ENCODE peak calls at places on chromosomes 1 and 21, in six cellular contexts. S is BE2C, T is upper lobe of right lung, Z is bronchial epithelial cell, R is fibroblast of lung, A is breast epithelium. B is an unnamed sample.
A peak's percentile ranks its signal among the peaks of the same experiment; 100 is the strongest.

GRCh38 chr1:83515566-83516169 is 483.3 kb downstream of the TTLL7 start:
- DNase-seq in S (no peak), T (no peak), Z (no peak), R (no peak), A (no peak), B (no peak)

GRCh38 chr1:79549191-79549590 is 542.7 kb upstream of the ADGRL4 start:
- DNase-seq in S (no peak), T (no peak), Z (no peak), R (no peak), A (no peak), B (no peak)

GRCh38 chr1:167401260-167401873 is 117.0 kb downstream of the CD247 start:
- DNase-seq in S (peak; percentile 55), T (no peak), Z (peak; percentile 65), R (peak; percentile 43), A (peak; percentile 26), B (peak; percentile 57)

GRCh38 chr1:993379-993995 is 6.4 kb downstream of the HES4 start:
- DNase-seq in S (no peak), T (peak; percentile 57), Z (no peak), R (no peak), A (no peak), B (no peak)

GRCh38 chr1:181424786-181425403 is 58.4 kb upstream of the CACNA1E start:
- DNase-seq in S (peak; percentile 83), T (peak; percentile 78), Z (peak; percentile 51), R (peak; percentile 41), A (peak; percentile 26), B (peak; percentile 64)

GRCh38 chr1:197695961-197696360 is 79.3 kb downstream of the DENND1B start:
- DNase-seq in S (no peak), T (no peak), Z (no peak), R (peak; percentile 36), A (no peak), B (no peak)

GRCh38 chr21:38875694-38876492 is 70.2 kb downstream of the ETS2 start:
- DNase-seq in S (no peak), T (no peak), Z (peak; percentile 50), R (peak; percentile 63), A (no peak), B (no peak)

GRCh38 chr1:6093061-6093460 is 47.4 kb downstream of the KCNAB2 start:
- DNase-seq in S (no peak), T (no peak), Z (no peak), R (no peak), A (no peak), B (no peak)

GRCh38 chr1:234712891-234713305 is 102.9 kb upstream of the IRF2BP2 start:
- DNase-seq in S (no peak), T (no peak), Z (no peak), R (no peak), A (no peak), B (no peak)

GRCh38 chr1:234827181-234827580 is 217.2 kb upstream of the IRF2BP2 start:
- DNase-seq in S (no peak), T (no peak), Z (no peak), R (no peak), A (no peak), B (no peak)

GRCh38 chr1:59057801-59058200 is 239.1 kb upstream of the FGGY start:
- DNase-seq in S (no peak), T (no peak), Z (no peak), R (no peak), A (no peak), B (no peak)

GRCh38 chr1:168442931-168443330 is 100.9 kb downstream of the XCL2 start:
- DNase-seq in S (no peak), T (no peak), Z (no peak), R (no peak), A (no peak), B (no peak)

GRCh38 chr1:175317309-175317708 is 124.7 kb upstream of the KIAA0040 start:
- DNase-seq in S (peak; percentile 19), T (no peak), Z (no peak), R (no peak), A (no peak), B (no peak)

GRCh38 chr1:36609241-36610027 is 126.7 kb upstream of the CSF3R start:
- DNase-seq in S (peak; percentile 68), T (peak; percentile 64), Z (peak; percentile 37), R (peak; percentile 16), A (peak; percentile 18), B (peak; percentile 34)

GRCh38 chr1:112359961-112360767 is 35.9 kb upstream of the CTTNBP2NL start:
- DNase-seq in S (no peak), T (peak; percentile 78), Z (peak; percentile 47), R (peak; percentile 75), A (peak; percentile 88), B (peak; percentile 28)

GRCh38 chr1:23343246-23344110 is 606 bp downstream of the HNRNPR start:
- DNase-seq in S (no peak), T (no peak), Z (peak; percentile 73), R (peak; percentile 89), A (no peak), B (peak; percentile 73)

GRCh38 chr1:160641323-160642280 is 5.2 kb downstream of the SLAMF1 start:
- DNase-seq in S (no peak), T (no peak), Z (no peak), R (no peak), A (no peak), B (no peak)

GRCh38 chr1:39205102-39205780 is 746 bp downstream of the MACF1 start:
- DNase-seq in S (no peak), T (no peak), Z (peak; percentile 83), R (peak; percentile 81), A (no peak), B (peak; percentile 76)

GRCh38 chr21:36059823-36060158 is 535 bp downstream of the SETD4 start:
- DNase-seq in S (peak; percentile 58), T (peak; percentile 82), Z (no peak), R (no peak), A (no peak), B (peak; percentile 39)

GRCh38 chr1:206969090-206969489 is 1.2 kb downstream of the FCAMR start:
- DNase-seq in S (no peak), T (no peak), Z (no peak), R (no peak), A (no peak), B (no peak)

GRCh38 chr1:214549604-214550338 is 1.6 kb downstream of the PTPN14 start:
- DNase-seq in S (no peak), T (no peak), Z (no peak), R (peak; percentile 60), A (no peak), B (peak; percentile 40)

GRCh38 chr1:31152181-31152768 is 86.8 kb upstream of the PUM1 start:
- DNase-seq in S (peak; percentile 30), T (no peak), Z (peak; percentile 98), R (peak; percentile 61), A (no peak), B (peak; percentile 56)

GRCh38 chr1:61301824-61302652 is 219.7 kb downstream of the NFIA start:
- DNase-seq in S (no peak), T (no peak), Z (peak; percentile 64), R (no peak), A (no peak), B (peak; percentile 77)

GRCh38 chr1:63843884-63844283 is 70.1 kb downstream of the ROR1 start:
- DNase-seq in S (no peak), T (no peak), Z (no peak), R (no peak), A (no peak), B (no peak)

GRCh38 chr1:234638832-234639799 is 29.1 kb upstream of the IRF2BP2 start:
- DNase-seq in S (peak; percentile 26), T (no peak), Z (peak; percentile 65), R (peak; percentile 16), A (no peak), B (no peak)

GRCh38 chr1:6603424-6603850 is 768 bp upstream of the KLHL21 start:
- DNase-seq in S (peak; percentile 37), T (peak; percentile 81), Z (peak; percentile 54), R (peak; percentile 84), A (no peak), B (peak; percentile 64)

GRCh38 chr1:109162626-109163025 is 48.7 kb downstream of the ELAPOR1 start:
- DNase-seq in S (no peak), T (no peak), Z (no peak), R (no peak), A (no peak), B (no peak)

GRCh38 chr1:39434797-39435395 is 56.5 kb upstream of the BMP8A start:
- DNase-seq in S (no peak), T (no peak), Z (no peak), R (peak; percentile 62), A (no peak), B (no peak)

GRCh38 chr1:157648317-157648716 is 50.4 kb upstream of the FCRL4 start:
- DNase-seq in S (no peak), T (no peak), Z (no peak), R (no peak), A (no peak), B (no peak)

GRCh38 chr1:94831636-94832035 is 11.5 kb downstream of the SLC44A3 start:
- DNase-seq in S (no peak), T (peak; percentile 43), Z (peak; percentile 46), R (no peak), A (no peak), B (no peak)
- H3K4me3 ChIP-seq in S (no peak overlapping the region), T (no peak overlapping the region), Z (no peak overlapping the region), R (no peak overlapping the region), A (no peak overlapping the region), B (no peak overlapping the region)

GRCh38 chr1:209590405-209590804 is 6.9 kb downstream of the CAMK1G start:
- DNase-seq in S (peak; percentile 63), T (no peak), Z (no peak), R (peak; percentile 23), A (no peak), B (peak; percentile 36)
- TF ChIP-seq CTCF in S (peak; percentile 54), T (peak; percentile 32), Z (peak; percentile 68), R (no peak), A (no peak), B (peak; percentile 64)

GRCh38 chr21:46397993-46398392 is 60.7 kb upstream of the DIP2A start:
- DNase-seq in S (no peak), T (no peak), Z (no peak), R (no peak), A (no peak), B (no peak)
- H3K36me3 ChIP-seq in S (peaks cover 66% of the 10 kb centered on the region), T (peaks cover 63% of the 10 kb centered on the region), Z (peaks cover 16% of the 10 kb centered on the region), R (peaks cover 27% of the 10 kb centered on the region), A (peaks cover 14% of the 10 kb centered on the region), B (peaks cover 30% of the 10 kb centered on the region)

GRCh38 chr1:21868941-21869454 is 56.9 kb downstream of the LDLRAD2 start:
- DNase-seq in S (no peak), T (no peak), Z (no peak), R (no peak), A (no peak), B (no peak)
- H3K4me3 ChIP-seq in S (no peak overlapping the region), T (no peak overlapping the region), Z (no peak overlapping the region), R (no peak overlapping the region), A (no peak overlapping the region), B (no peak overlapping the region)

GRCh38 chr1:54742262-54742661 is 22.1 kb downstream of the PARS2 start:
- DNase-seq in S (no peak), T (no peak), Z (no peak), R (no peak), A (no peak), B (peak; percentile 10)

GRCh38 chr1:54745274-54745673 is 19.0 kb downstream of the PARS2 start:
- DNase-seq in S (no peak), T (no peak), Z (no peak), R (no peak), A (no peak), B (no peak)

GRCh38 chr1:54744696-54745095 is 19.6 kb downstream of the PARS2 start:
- DNase-seq in S (no peak), T (no peak), Z (no peak), R (no peak), A (no peak), B (no peak)

GRCh38 chr1:54743827-54744226 is 20.5 kb downstream of the PARS2 start:
- DNase-seq in S (no peak), T (no peak), Z (no peak), R (no peak), A (no peak), B (no peak)

GRCh38 chr1:54743416-54743815 is 20.9 kb downstream of the PARS2 start:
- DNase-seq in S (no peak), T (no peak), Z (no peak), R (no peak), A (no peak), B (no peak)
- TF ChIP-seq CTCF in S (no peak), T (no peak), Z (no peak), R (no peak), A (no peak), B (no peak)